ENCODE peak calls at places on chromosome 15, in four cellular contexts. C, N, V and K are unnamed samples.
A peak's percentile ranks its signal among the peaks of the same experiment; 100 is the strongest.

GRCh38 chr15:84929795-84930371 is 45.4 kb downstream of the SLC28A1 start:
- DNase-seq in C (peak; percentile 94), N (peak; percentile 89), V (no peak), K (no peak)

GRCh38 chr15:88835119-88835518 is 31.9 kb downstream of the ACAN start:
- DNase-seq in C (no peak), N (no peak), V (no peak), K (no peak)

GRCh38 chr15:42371125-42371524 is 11.8 kb downstream of the CAPN3 start:
- DNase-seq in C (peak; percentile 4), N (no peak), V (no peak), K (no peak)

GRCh38 chr15:62848631-62849050 is 193.9 kb upstream of the TPM1 start:
- DNase-seq in C (no peak), N (no peak), V (no peak), K (no peak)

GRCh38 chr15:52557242-52557641 is 11.6 kb downstream of the ARPP19 start:
- DNase-seq in C (no peak), N (no peak), V (no peak), K (no peak)

GRCh38 chr15:60804986-60805949 is 326.3 kb upstream of the ICE2 start:
- DNase-seq in C (no peak), N (peak; percentile 32), V (no peak), K (no peak)

GRCh38 chr15:85828869-85829268 is 34.1 kb upstream of the KLHL25 start:
- DNase-seq in C (no peak), N (no peak), V (no peak), K (no peak)

GRCh38 chr15:33114484-33114767 is 80.1 kb downstream of the FMN1 start:
- DNase-seq in C (no peak), N (no peak), V (no peak), K (no peak)

GRCh38 chr15:31526916-31527690 is 200.5 kb downstream of the KLF13 start:
- DNase-seq in C (no peak), N (no peak), V (no peak), K (no peak)

GRCh38 chr15:101702077-101702476 is 22.2 kb downstream of the TARS3 start:
- DNase-seq in C (no peak), N (no peak), V (no peak), K (no peak)

GRCh38 chr15:27271258-27271657 is 300.3 kb downstream of the GABRG3 start:
- DNase-seq in C (no peak), N (no peak), V (no peak), K (no peak)

GRCh38 chr15:98786706-98787105 is 138.4 kb downstream of the IGF1R start:
- DNase-seq in C (no peak), N (no peak), V (no peak), K (no peak)

GRCh38 chr15:81851307-81851706 is 194.5 kb downstream of the MEX3B start:
- DNase-seq in C (no peak), N (no peak), V (no peak), K (no peak)

GRCh38 chr15:63497642-63498100 is 6.7 kb upstream of the USP3 start:
- DNase-seq in C (no peak), N (no peak), V (no peak), K (no peak)

GRCh38 chr15:90232941-90233700 is 620 bp downstream of the CIB1 start:
- DNase-seq in C (no peak), N (peak; percentile 93), V (peak; percentile 60), K (no peak)

GRCh38 chr15:90232196-90232595 is 1.5 kb downstream of the CIB1 start:
- DNase-seq in C (no peak), N (no peak), V (no peak), K (no peak)

GRCh38 chr15:90234519-90234988 is 545 bp downstream of the GDPGP1 start:
- DNase-seq in C (no peak), N (no peak), V (no peak), K (no peak)

GRCh38 chr15:90231028-90232017 is 2.4 kb downstream of the CIB1 start:
- DNase-seq in C (no peak), N (peak; percentile 61), V (peak; percentile 19), K (no peak)

GRCh38 chr15:90233701-90234518 is at the start of the genes CIB1 and GDPGP1:
- DNase-seq in C (peak; percentile 92), N (peak; percentile 99), V (peak; percentile 96), K (peak; percentile 98)
- TF ChIP-seq POLR2A in C (peak; percentile 67), N (peak; percentile 74), V (no peak), K (peak; percentile 59)

GRCh38 chr15:56778761-56779160 is 45.5 kb upstream of the ZNF280D start:
- DNase-seq in C (no peak), N (no peak), V (no peak), K (no peak)
- TF ChIP-seq CTCF in C (no peak), N (no peak), V (no peak), K (no peak)

GRCh38 chr15:70109522-70109921 is 11.8 kb upstream of the TLE3 start:
- DNase-seq in C (no peak), N (no peak), V (no peak), K (no peak)

GRCh38 chr15:70112018-70112395 is 14.3 kb upstream of the TLE3 start:
- DNase-seq in C (no peak), N (peak; percentile 10), V (no peak), K (no peak)

GRCh38 chr15:70109982-70110381 is 12.3 kb upstream of the TLE3 start:
- DNase-seq in C (no peak), N (no peak), V (no peak), K (no peak)

GRCh38 chr15:70113304-70113700 is 15.6 kb upstream of the TLE3 start:
- DNase-seq in C (no peak), N (peak; percentile 23), V (no peak), K (no peak)

DNA sequence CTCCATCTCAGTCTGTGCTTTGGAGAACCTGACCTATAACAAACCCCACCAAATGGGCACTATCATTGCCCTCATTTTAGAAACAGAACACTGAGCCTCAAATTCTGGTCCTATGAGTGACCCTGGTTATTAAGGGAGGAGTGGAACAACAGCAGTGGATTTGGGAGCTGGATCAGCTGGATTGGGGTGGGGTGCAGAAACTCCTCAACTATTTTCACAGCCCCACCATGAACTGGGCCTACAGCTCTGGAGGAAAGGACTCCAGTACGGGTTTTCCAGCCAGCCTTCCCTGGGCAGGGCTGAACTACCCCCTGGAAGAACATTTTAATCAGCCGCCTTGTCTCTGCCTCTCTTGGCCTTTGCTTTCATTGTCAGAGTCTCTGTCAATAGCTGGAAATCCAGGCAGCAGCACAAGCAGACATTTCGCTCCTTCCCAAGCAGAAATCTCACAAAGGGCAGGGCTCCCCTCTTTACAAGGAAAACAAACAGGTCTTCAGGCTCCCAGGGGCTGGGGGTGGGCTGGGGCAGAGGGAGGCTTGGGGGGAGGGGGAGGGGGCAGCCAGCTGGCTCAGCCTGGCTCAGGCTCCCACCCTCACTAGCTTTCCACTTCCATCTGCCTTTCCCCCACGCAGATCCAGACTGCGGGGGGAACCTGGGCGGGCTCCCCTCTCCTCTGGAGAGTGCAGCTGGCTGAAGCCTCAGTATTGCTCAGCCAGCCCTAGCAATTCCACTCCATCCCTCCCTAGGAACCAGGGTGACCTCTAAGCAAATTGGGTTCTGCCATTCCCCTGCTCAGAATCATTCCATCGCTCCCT is 13.7 kb upstream of the TLE3 start:
- DNase-seq in C (peak; percentile 67), N (peak; percentile 68), V (peak; percentile 93), K (peak; percentile 83)
- TF ChIP-seq POLR2A in C (no peak), N (peak; percentile 37), V (no peak), K (peak; percentile 40)

GRCh38 chr15:91855684-91856553 is 2.4 kb downstream of the SLCO3A1 start:
- DNase-seq in C (no peak), N (no peak), V (no peak), K (no peak)
- TF ChIP-seq CTCF in C (peak; percentile 46), N (no peak), V (no peak), K (no peak)

GRCh38 chr15:64828985-64829384 is 3.5 kb upstream of the PIF1 start:
- DNase-seq in C (peak; percentile 33), N (no peak), V (no peak), K (no peak)
- TF ChIP-seq POLR2A in C (no peak), N (no peak), V (no peak), K (no peak)

DNA sequence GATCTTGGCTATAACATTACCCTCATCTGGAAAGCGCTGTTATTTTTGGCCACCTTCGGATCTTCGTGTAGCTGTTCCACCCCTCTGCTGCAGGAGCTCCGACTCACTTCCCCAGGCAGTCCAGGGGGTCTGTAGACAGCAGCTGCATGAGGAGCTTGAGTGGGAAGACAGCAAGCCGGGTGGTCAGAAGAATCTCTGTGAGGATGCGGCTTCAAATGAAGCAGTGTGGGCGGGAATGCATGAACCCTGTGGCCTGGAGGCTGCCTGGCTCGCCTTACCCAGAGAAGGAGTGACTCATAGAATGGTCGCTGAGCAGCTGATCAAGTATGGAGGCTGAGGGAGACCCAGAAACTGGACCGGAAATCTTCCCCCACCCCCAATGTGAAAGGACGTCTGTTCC is 45.2 kb upstream of the NR2F2 start:
- DNase-seq in C (no peak), N (no peak), V (peak; percentile 79), K (peak; percentile 66)
- TF ChIP-seq CTCF in C (no peak), N (no peak), V (no peak), K (no peak)

GRCh38 chr15:40872791-40873526 is 1.1 kb downstream of the RHOV start:
- DNase-seq in C (no peak), N (no peak), V (no peak), K (no peak)

GRCh38 chr15:40873625-40874561 is at the start of gene RHOV:
- DNase-seq in C (peak; percentile 67), N (peak; percentile 81), V (peak; percentile 68), K (peak; percentile 21)

GRCh38 chr15:40870716-40871115 is 3.3 kb downstream of the RHOV start:
- DNase-seq in C (no peak), N (no peak), V (no peak), K (no peak)

GRCh38 chr15:40869686-40870085 is 4.3 kb downstream of the RHOV start:
- DNase-seq in C (no peak), N (no peak), V (no peak), K (no peak)

GRCh38 chr15:40871749-40872617 is 2.1 kb downstream of the RHOV start:
- DNase-seq in C (no peak), N (peak; percentile 69), V (no peak), K (no peak)
- TF ChIP-seq POLR2A in C (no peak), N (no peak), V (no peak), K (no peak)